ENCODE peak calls at places on chromosome 21, in five cellular contexts. A, Z, X, O and K are unnamed samples.

GRCh38 chr21:44436958-44437357 is 18.4 kb upstream of the LRRC3 start:
- DNase-seq in O (no peak), X (peak), A (peak), Z (peak), K (no peak)

GRCh38 chr21:27268290-27268689 is 301.4 kb upstream of the ADAMTS5 start:
- DNase-seq in A (no peak), O (no peak), Z (no peak), X (no peak), K (no peak)

GRCh38 chr21:30842990-30843389 is 13.4 kb upstream of the KRTAP7-1 start:
- DNase-seq in O (no peak), A (no peak), Z (no peak), X (no peak), K (no peak)

GRCh38 chr21:16841917-16842316 is 670.9 kb upstream of the CXADR start:
- DNase-seq in A (no peak), O (no peak), Z (no peak), X (no peak), K (no peak)

GRCh38 chr21:26846036-26846931 is 1.1 kb upstream of the ADAMTS1 start:
- DNase-seq in Z (peak), O (no peak), X (peak), A (peak), K (peak)

GRCh38 chr21:26881504-26882228 is 36.5 kb upstream of the ADAMTS1 start:
- DNase-seq in O (no peak), Z (no peak), X (no peak), A (no peak), K (no peak)

GRCh38 chr21:45074818-45075605 is 632 bp downstream of the ADARB1 start:
- DNase-seq in A (no peak), X (no peak), O (peak), Z (peak), K (peak)

GRCh38 chr21:29124645-29125044 is 5.8 kb upstream of the MAP3K7CL start:
- DNase-seq in O (no peak), Z (no peak), X (no peak), A (no peak), K (no peak)

GRCh38 chr21:15370576-15370975 is 305.8 kb upstream of the NRIP1 start:
- DNase-seq in X (no peak), A (no peak), Z (no peak), O (no peak), K (no peak)

GRCh38 chr21:30146558-30147282 is 19.9 kb downstream of the CLDN17 start:
- DNase-seq in A (no peak), O (no peak), Z (no peak), X (no peak), K (peak)

GRCh38 chr21:21165063-21165645 is 166.9 kb downstream of the NCAM2 start:
- DNase-seq in Z (no peak), X (no peak), A (no peak), O (no peak), K (no peak)

GRCh38 chr21:29228306-29228705 is 70.4 kb upstream of the BACH1 start:
- DNase-seq in X (no peak), O (no peak), A (no peak), Z (no peak), K (no peak)

GRCh38 chr21:31335957-31336738 is 7.9 kb downstream of the TIAM1 start:
- DNase-seq in A (no peak), O (no peak), Z (no peak), X (no peak), K (no peak)

GRCh38 chr21:30340714-30341573 is 3.5 kb upstream of the KRTAP27-1 start:
- DNase-seq in Z (no peak), A (peak), X (no peak), O (peak), K (no peak)

GRCh38 chr21:30282850-30283249 is at the start of gene KRTAP24-1:
- DNase-seq in O (no peak), X (no peak), Z (no peak), A (no peak), K (no peak)

GRCh38 chr21:26506951-26507350 is 66.1 kb downstream of the CYYR1 start:
- DNase-seq in A (no peak), O (no peak), X (no peak), Z (no peak), K (no peak)

GRCh38 chr21:34639250-34639649 is 24.3 kb upstream of the RCAN1 start:
- DNase-seq in O (no peak), X (no peak), Z (no peak), A (no peak), K (no peak)

GRCh38 chr21:34636961-34637360 is 22.0 kb upstream of the RCAN1 start:
- DNase-seq in Z (no peak), X (no peak), O (no peak), A (no peak), K (no peak)

GRCh38 chr21:34630536-34631143 is 15.7 kb upstream of the RCAN1 start:
- DNase-seq in A (no peak), Z (no peak), O (peak), X (no peak), K (no peak)

GRCh38 chr21:34632498-34632897 is 17.6 kb upstream of the RCAN1 start:
- DNase-seq in X (no peak), A (no peak), Z (no peak), O (no peak), K (no peak)

GRCh38 chr21:34635307-34635706 is 20.4 kb upstream of the RCAN1 start:
- DNase-seq in O (no peak), X (no peak), Z (no peak), A (no peak), K (no peak)
- TF ChIP-seq CTCF in O (peak), X (no peak), Z (no peak), A (peak), K (no peak)

GRCh38 chr21:34319585-34319984 is 44.2 kb upstream of the KCNE2 start:
- DNase-seq in Z (no peak), X (no peak), A (no peak), O (no peak), K (no peak)
- TF ChIP-seq CTCF in Z (no peak), X (no peak), A (no peak), O (no peak), K (no peak)

DNA sequence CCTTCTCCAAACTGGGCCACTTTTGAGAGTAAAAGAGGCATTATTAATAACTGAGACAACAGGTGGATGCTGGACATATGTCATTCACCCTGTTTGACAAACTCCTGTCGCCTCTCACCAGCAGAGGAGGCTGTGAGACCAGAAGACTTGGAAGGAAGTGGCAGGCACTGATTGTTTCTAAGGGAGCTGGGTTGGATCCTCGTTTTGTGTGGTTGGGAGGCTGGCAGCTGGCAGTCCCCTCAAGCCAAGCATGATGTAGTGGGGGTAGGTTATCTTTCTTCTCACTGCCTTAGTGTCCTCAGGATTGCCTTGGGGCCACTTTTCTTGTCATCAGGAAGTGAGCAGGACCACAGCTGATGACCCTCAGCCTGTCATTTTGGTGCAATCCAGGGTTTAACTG is 86.5 kb upstream of the KCNJ15 start:
- DNase-seq in Z (no peak), O (no peak), X (no peak), A (peak), K (no peak)
- TF ChIP-seq CTCF in Z (peak), O (peak), X (peak), A (peak), K (no peak)

GRCh38 chr21:46218906-46219590 is 9.5 kb downstream of the LSS start:
- DNase-seq in Z (no peak), X (no peak), O (no peak), A (no peak), K (no peak)
- TF ChIP-seq CTCF in Z (no peak), X (no peak), O (no peak), A (no peak), K (no peak)

GRCh38 chr21:42552407-42553336 is 39.0 kb downstream of the SLC37A1 start:
- DNase-seq in Z (no peak), O (no peak), X (peak), A (peak), K (no peak)

GRCh38 chr21:42555756-42556438 is 42.2 kb downstream of the SLC37A1 start:
- DNase-seq in Z (peak), X (peak), A (peak), O (no peak), K (no peak)

GRCh38 chr21:42550817-42551216 is 37.2 kb downstream of the SLC37A1 start:
- DNase-seq in O (no peak), Z (no peak), X (no peak), A (peak), K (peak)

GRCh38 chr21:42554251-42554937 is 40.7 kb downstream of the SLC37A1 start:
- DNase-seq in X (peak), A (no peak), O (no peak), Z (no peak), K (no peak)

GRCh38 chr21:42553435-42553834 is 39.8 kb downstream of the SLC37A1 start:
- DNase-seq in O (no peak), Z (no peak), A (no peak), X (no peak), K (peak)
- TF ChIP-seq CTCF in O (no peak), Z (no peak), A (no peak), X (no peak), K (no peak)

GRCh38 chr21:35437941-35438340 is 388.8 kb upstream of the RUNX1 start:
- DNase-seq in X (no peak), Z (no peak), O (no peak), A (no peak), K (no peak)

GRCh38 chr21:35436899-35437298 is 387.8 kb upstream of the RUNX1 start:
- DNase-seq in X (no peak), Z (no peak), O (no peak), A (no peak), K (no peak)

GRCh38 chr21:35444391-35444790 is 395.3 kb upstream of the RUNX1 start:
- DNase-seq in X (no peak), A (no peak), O (no peak), Z (no peak), K (no peak)

GRCh38 chr21:35438643-35439404 is 389.7 kb upstream of the RUNX1 start:
- DNase-seq in Z (no peak), X (no peak), O (peak), A (no peak), K (no peak)

DNA sequence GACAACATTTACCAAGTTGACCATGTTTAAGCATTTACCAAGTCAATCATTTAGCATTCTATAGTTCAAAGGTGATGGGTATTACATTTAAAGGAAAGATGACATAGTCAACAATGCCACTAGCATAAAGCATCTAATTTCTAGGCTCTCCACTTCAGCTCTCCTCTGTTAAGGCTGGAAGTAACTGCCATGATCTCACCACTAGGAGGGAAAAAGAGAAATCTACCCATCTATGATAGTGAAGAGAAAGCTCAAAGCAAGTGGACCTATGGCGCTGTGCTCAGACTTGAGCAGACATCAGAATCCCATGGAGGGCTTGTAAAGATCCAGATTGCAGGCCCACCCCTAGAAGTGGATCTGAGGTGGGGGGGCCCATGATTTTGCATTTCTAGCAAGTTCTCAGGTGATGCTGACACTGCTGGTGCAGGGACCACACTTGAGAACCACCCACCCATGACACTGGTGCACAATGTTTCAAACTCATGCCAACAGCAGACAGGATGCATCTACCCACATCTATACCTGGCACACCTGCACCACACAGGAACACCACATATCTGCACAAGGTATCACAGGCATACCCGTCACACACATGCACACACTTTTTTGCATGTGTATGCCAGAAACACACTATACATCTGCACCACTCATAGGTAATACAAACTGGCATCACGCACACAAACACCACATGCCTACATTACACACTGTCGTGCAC is 392.9 kb upstream of the RUNX1 start:
- DNase-seq in A (no peak), X (no peak), O (no peak), Z (no peak), K (no peak)
- TF ChIP-seq CTCF in A (no peak), X (no peak), O (no peak), Z (no peak), K (no peak)

DNA sequence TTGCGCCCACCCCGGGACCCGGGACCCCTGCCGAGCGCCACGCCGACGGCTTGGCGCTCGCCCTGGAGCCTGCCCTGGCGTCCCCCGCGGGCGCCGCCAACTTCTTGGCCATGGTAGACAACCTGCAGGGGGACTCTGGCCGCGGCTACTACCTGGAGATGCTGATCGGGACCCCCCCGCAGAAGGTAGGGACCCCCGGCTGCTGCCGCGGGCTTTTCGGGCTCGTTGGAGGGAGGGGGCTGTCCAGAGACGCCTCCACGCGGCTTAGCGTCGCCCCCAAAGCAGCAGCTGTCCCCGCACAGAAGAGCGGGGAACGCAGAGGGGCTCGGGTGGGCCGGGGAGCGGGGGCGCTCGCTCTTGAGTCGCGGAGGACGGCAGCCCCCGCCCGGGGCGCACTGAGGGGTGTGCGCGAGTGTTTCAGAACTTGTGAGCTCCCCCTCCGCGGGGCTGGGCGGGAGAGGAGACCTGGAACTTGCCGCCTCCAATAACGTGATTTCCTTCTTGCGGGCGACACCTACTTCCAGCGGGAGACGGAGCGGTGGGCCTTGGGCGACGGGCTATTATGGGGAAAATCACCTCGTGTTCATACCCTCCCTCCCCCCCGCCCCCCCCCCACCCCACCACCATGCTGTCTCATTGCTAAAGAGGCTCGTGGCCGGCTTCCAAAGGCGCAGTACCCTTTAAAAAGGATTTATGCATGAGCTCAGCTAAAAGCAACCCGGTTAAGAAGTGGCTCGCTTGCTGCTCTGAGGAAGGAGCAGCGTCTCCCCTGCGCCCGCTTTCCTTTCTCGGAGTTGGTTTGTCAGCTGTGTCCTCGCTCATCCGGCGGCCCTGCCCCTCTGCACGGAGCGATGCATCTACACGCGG is 664 bp downstream of the BACE2 start:
- DNase-seq in A (peak), O (peak), Z (peak), X (peak), K (peak)
- TF ChIP-seq CTCF in A (no peak), O (no peak), Z (no peak), X (no peak), K (no peak)

DNA sequence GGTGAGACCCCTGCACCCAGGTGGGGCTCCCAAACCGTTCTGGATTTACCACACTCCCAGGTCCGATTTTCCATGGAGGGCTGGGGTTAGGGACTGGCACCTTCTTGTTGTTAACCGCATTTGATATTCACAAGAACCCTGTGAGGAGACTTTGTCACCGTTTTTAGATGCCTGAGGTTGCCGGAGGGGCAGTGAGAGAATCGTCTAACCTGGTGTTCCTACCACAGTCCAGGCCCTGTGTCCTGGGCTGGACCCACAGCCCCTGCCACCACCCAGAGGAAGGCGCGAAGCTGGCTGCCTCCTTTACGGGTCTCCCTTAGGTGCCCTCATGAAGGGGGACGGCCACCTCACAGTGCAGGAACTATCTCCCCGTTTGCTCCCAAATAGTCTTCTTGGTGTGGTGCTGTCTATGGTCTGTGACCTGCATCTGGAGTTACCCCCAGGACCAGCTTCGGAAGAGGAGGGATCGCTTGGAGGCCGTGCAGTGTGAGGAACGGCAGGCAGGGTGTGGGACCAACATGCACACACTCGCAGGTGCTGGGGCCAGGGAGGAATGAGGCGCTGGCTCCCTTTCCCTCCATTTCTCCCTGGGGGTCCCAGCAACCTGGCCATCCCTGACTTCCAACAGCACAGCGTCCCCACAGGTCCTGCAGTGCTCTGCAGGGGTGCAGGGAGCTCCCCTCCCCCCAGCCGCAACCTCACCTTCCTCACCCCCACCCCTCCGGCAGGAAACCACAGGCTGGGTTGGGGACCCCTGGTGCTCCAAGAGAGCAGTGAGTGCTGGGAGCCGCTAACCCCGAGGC is 7.0 kb downstream of the SIM2 start:
- DNase-seq in X (no peak), A (no peak), Z (no peak), O (peak), K (no peak)
- TF ChIP-seq CTCF in X (no peak), A (no peak), Z (no peak), O (peak), K (no peak)